ENCODE peak calls at places on chromosome 16, in four cellular contexts. C, G, I and H are unnamed samples.
A peak's percentile ranks its signal among the peaks of the same experiment; 100 is the strongest.

GRCh38 chr16:730666-731509 is 4.0 kb downstream of the HAGHL start:
- DNase-seq in G (no peak), I (no peak), C (no peak), H (no peak)

GRCh38 chr16:19008245-19008644 is 24.5 kb downstream of the TMC7 start:
- DNase-seq in I (no peak), G (no peak), C (no peak), H (no peak)

GRCh38 chr16:81632392-81633146 is 146.5 kb upstream of the PLCG2 start:
- DNase-seq in G (peak; percentile 43), I (no peak), C (peak; percentile 93), H (no peak)

GRCh38 chr16:56851671-56852400 is 13.2 kb upstream of the SLC12A3 start:
- DNase-seq in G (no peak), I (no peak), C (no peak), H (no peak)

GRCh38 chr16:5581963-5582362 is 484.4 kb upstream of the EEF2KMT start:
- DNase-seq in G (no peak), I (no peak), C (no peak), H (no peak)

GRCh38 chr16:49959552-49960277 is 65.3 kb upstream of the CNEP1R1 start:
- DNase-seq in G (peak; percentile 39), C (no peak), I (no peak), H (no peak)

GRCh38 chr16:66574081-66574480 is 5.2 kb upstream of the CMTM2 start:
- DNase-seq in C (no peak), I (no peak), G (no peak), H (no peak)

GRCh38 chr16:14300631-14301149 is 229.6 kb downstream of the MRTFB start:
- DNase-seq in I (peak; percentile 42), G (peak; percentile 74), C (peak; percentile 71), H (peak; percentile 74)

GRCh38 chr16:30965436-30965835 is 7.9 kb downstream of the SETD1A start:
- DNase-seq in G (no peak), I (no peak), C (no peak), H (no peak)

GRCh38 chr16:57319646-57320045 is 35.2 kb upstream of the PLLP start:
- DNase-seq in G (no peak), C (no peak), I (no peak), H (no peak)

GRCh38 chr16:63187638-63188037 is 1151.4 kb upstream of the CDH8 start:
- DNase-seq in G (no peak), I (no peak), C (no peak), H (no peak)

GRCh38 chr16:84176192-84177053 is 10.4 kb downstream of the TAF1C start:
- DNase-seq in G (no peak), I (no peak), C (no peak), H (no peak)

GRCh38 chr16:55502801-55503366 is 6.0 kb upstream of the LPCAT2 start:
- DNase-seq in I (peak; percentile 91), G (peak; percentile 79), C (peak; percentile 40), H (peak; percentile 92)

GRCh38 chr16:8712589-8713361 is 38.4 kb downstream of the ABAT start:
- DNase-seq in C (no peak), G (no peak), I (peak; percentile 83), H (no peak)

GRCh38 chr16:73047221-73047535 is 750 bp downstream of the ZFHX3 start:
- DNase-seq in C (no peak), G (no peak), I (no peak), H (no peak)

GRCh38 chr16:27097671-27098275 is 31.0 kb downstream of the C16orf82 start:
- DNase-seq in G (no peak), I (no peak), C (no peak), H (peak; percentile 88)

GRCh38 chr16:67936124-67936875 is at the start of gene PSMB10:
- DNase-seq in I (peak; percentile 51), C (no peak), G (peak; percentile 52), H (peak; percentile 61)

GRCh38 chr16:51640196-51640595 is 489.1 kb upstream of the SALL1 start:
- DNase-seq in G (no peak), I (no peak), C (no peak), H (no peak)

GRCh38 chr16:49484454-49484853 is 110.8 kb downstream of the C16orf78 start:
- DNase-seq in I (peak; percentile 51), G (peak; percentile 44), C (no peak), H (peak; percentile 87)

GRCh38 chr16:50467943-50468748 is 80.0 kb upstream of the NKD1 start:
- DNase-seq in C (no peak), I (peak; percentile 65), G (no peak), H (no peak)

GRCh38 chr16:85492617-85492957 is 120.5 kb upstream of the GSE1 start:
- DNase-seq in G (no peak), C (no peak), I (no peak), H (no peak)

GRCh38 chr16:69893086-69893485 is 58.0 kb upstream of the CLEC18A start:
- DNase-seq in C (no peak), I (no peak), G (no peak), H (no peak)

GRCh38 chr16:49452108-49452507 is 78.5 kb downstream of the C16orf78 start:
- DNase-seq in I (no peak), C (no peak), G (no peak), H (no peak)

GRCh38 chr16:88022076-88023042 is 71.1 kb downstream of the BANP start:
- DNase-seq in C (no peak), I (no peak), G (no peak), H (no peak)

GRCh38 chr16:87956771-87957279 is 5.6 kb downstream of the BANP start:
- DNase-seq in I (no peak), C (no peak), G (no peak), H (no peak)